ENCODE peak calls at places on chromosomes 1 and 21, in nine cellular contexts. One of them, this sample, is unnamed.

GRCh38 chr1:169155675-169156074 is 49.2 kb downstream of the ATP1B1 start:
- DNase-seq in adrenal gland: no peak
- DNase-seq in lung: no peak
- DNase-seq in IMR-90: no peak
- DNase-seq in right atrium auricular region: no peak
- DNase-seq in heart right ventricle: no peak
- DNase-seq in suprapubic skin: no peak
- DNase-seq in HCT116: no peak
- DNase-seq in CD4-positive, alpha-beta T cell: no peak
- DNase-seq in this sample: no peak

GRCh38 chr1:32020338-32020737 is 6.7 kb downstream of the KHDRBS1 start:
- DNase-seq in IMR-90: no peak
- DNase-seq in HCT116: no peak
- DNase-seq in right atrium auricular region: no peak
- DNase-seq in heart right ventricle: no peak
- DNase-seq in suprapubic skin: no peak
- DNase-seq in lung: no peak
- DNase-seq in CD4-positive, alpha-beta T cell: no peak
- DNase-seq in adrenal gland: no peak
- DNase-seq in this sample: no peak

GRCh38 chr21:46322351-46323226 is 1.1 kb downstream of the C21orf58 start:
- DNase-seq in lung: peak; percentile 31
- DNase-seq in CD4-positive, alpha-beta T cell: no peak
- DNase-seq in suprapubic skin: no peak
- DNase-seq in heart right ventricle: no peak
- DNase-seq in right atrium auricular region: no peak
- DNase-seq in HCT116: no peak
- DNase-seq in adrenal gland: peak; percentile 57
- DNase-seq in IMR-90: peak; percentile 47
- DNase-seq in this sample: no peak

GRCh38 chr1:44842763-44843655 is at the start of gene PTCH2:
- DNase-seq in heart right ventricle: peak; percentile 71
- DNase-seq in HCT116: no peak
- DNase-seq in IMR-90: peak; percentile 53
- DNase-seq in lung: no peak
- DNase-seq in right atrium auricular region: no peak
- DNase-seq in adrenal gland: peak; percentile 81
- DNase-seq in CD4-positive, alpha-beta T cell: no peak
- DNase-seq in suprapubic skin: no peak
- DNase-seq in this sample: peak; percentile 35

GRCh38 chr1:28370220-28371010 is 875 bp downstream of the PHACTR4 start:
- DNase-seq in adrenal gland: peak; percentile 60
- DNase-seq in right atrium auricular region: no peak
- DNase-seq in suprapubic skin: no peak
- DNase-seq in HCT116: no peak
- DNase-seq in IMR-90: peak; percentile 48
- DNase-seq in lung: peak; percentile 29
- DNase-seq in heart right ventricle: peak; percentile 16
- DNase-seq in CD4-positive, alpha-beta T cell: peak; percentile 35
- DNase-seq in this sample: no peak

GRCh38 chr1:183273300-183273699 is 87.2 kb downstream of the LAMC2 start:
- DNase-seq in IMR-90: no peak
- DNase-seq in lung: no peak
- DNase-seq in HCT116: no peak
- DNase-seq in CD4-positive, alpha-beta T cell: no peak
- DNase-seq in suprapubic skin: no peak
- DNase-seq in right atrium auricular region: no peak
- DNase-seq in heart right ventricle: no peak
- DNase-seq in adrenal gland: no peak
- DNase-seq in this sample: peak; percentile 44

GRCh38 chr1:200034821-200035396 is 7.4 kb downstream of the NR5A2 start:
- DNase-seq in CD4-positive, alpha-beta T cell: no peak
- DNase-seq in lung: no peak
- DNase-seq in HCT116: no peak
- DNase-seq in IMR-90: peak; percentile 31
- DNase-seq in adrenal gland: no peak
- DNase-seq in heart right ventricle: no peak
- DNase-seq in suprapubic skin: no peak
- DNase-seq in right atrium auricular region: no peak
- DNase-seq in this sample: peak; percentile 67

GRCh38 chr1:57623039-57623790 is 199.4 kb upstream of the DAB1 start:
- DNase-seq in adrenal gland: peak; percentile 65
- DNase-seq in IMR-90: peak; percentile 22
- DNase-seq in heart right ventricle: peak; percentile 64
- DNase-seq in suprapubic skin: no peak
- DNase-seq in HCT116: no peak
- DNase-seq in lung: no peak
- DNase-seq in CD4-positive, alpha-beta T cell: no peak
- DNase-seq in right atrium auricular region: no peak
- DNase-seq in this sample: no peak

GRCh38 chr1:227318852-227319607 is 738 bp upstream of the CDC42BPA start:
- DNase-seq in IMR-90: peak; percentile 56
- DNase-seq in adrenal gland: peak; percentile 80
- DNase-seq in suprapubic skin: no peak
- DNase-seq in CD4-positive, alpha-beta T cell: no peak
- DNase-seq in right atrium auricular region: peak; percentile 64
- DNase-seq in lung: peak; percentile 45
- DNase-seq in heart right ventricle: peak; percentile 45
- DNase-seq in HCT116: no peak
- DNase-seq in this sample: peak; percentile 45

GRCh38 chr1:169094897-169095569 is 11.5 kb upstream of the ATP1B1 start:
- DNase-seq in IMR-90: no peak
- DNase-seq in CD4-positive, alpha-beta T cell: no peak
- DNase-seq in suprapubic skin: no peak
- DNase-seq in lung: no peak
- DNase-seq in HCT116: no peak
- DNase-seq in heart right ventricle: no peak
- DNase-seq in adrenal gland: no peak
- DNase-seq in right atrium auricular region: no peak
- DNase-seq in this sample: no peak

GRCh38 chr1:160163612-160164011 is 12.2 kb downstream of the ATP1A4 start:
- DNase-seq in adrenal gland: peak; percentile 49
- DNase-seq in CD4-positive, alpha-beta T cell: no peak
- DNase-seq in heart right ventricle: no peak
- DNase-seq in right atrium auricular region: no peak
- DNase-seq in suprapubic skin: no peak
- DNase-seq in IMR-90: no peak
- DNase-seq in lung: no peak
- DNase-seq in HCT116: no peak
- DNase-seq in this sample: no peak

GRCh38 chr21:25964009-25964408 is 206.6 kb downstream of the APP start:
- DNase-seq in right atrium auricular region: no peak
- DNase-seq in IMR-90: no peak
- DNase-seq in HCT116: no peak
- DNase-seq in CD4-positive, alpha-beta T cell: no peak
- DNase-seq in adrenal gland: peak; percentile 70
- DNase-seq in heart right ventricle: peak; percentile 27
- DNase-seq in lung: no peak
- DNase-seq in suprapubic skin: no peak
- DNase-seq in this sample: no peak

GRCh38 chr1:38899560-38899959 is 18.2 kb upstream of the GJA9 start:
- DNase-seq in lung: no peak
- DNase-seq in right atrium auricular region: no peak
- DNase-seq in HCT116: no peak
- DNase-seq in CD4-positive, alpha-beta T cell: no peak
- DNase-seq in IMR-90: no peak
- DNase-seq in heart right ventricle: peak; percentile 7
- DNase-seq in adrenal gland: no peak
- DNase-seq in suprapubic skin: no peak
- DNase-seq in this sample: no peak

GRCh38 chr1:234634387-234634786 is 24.4 kb upstream of the IRF2BP2 start:
- DNase-seq in adrenal gland: no peak
- DNase-seq in right atrium auricular region: no peak
- DNase-seq in lung: no peak
- DNase-seq in CD4-positive, alpha-beta T cell: no peak
- DNase-seq in IMR-90: no peak
- DNase-seq in HCT116: no peak
- DNase-seq in heart right ventricle: no peak
- DNase-seq in suprapubic skin: no peak
- DNase-seq in this sample: no peak
- H3K27ac ChIP-seq in adrenal gland: no peak overlapping the region
- H3K27ac ChIP-seq in right atrium auricular region: no peak overlapping the region
- H3K27ac ChIP-seq in lung: no peak overlapping the region
- H3K27ac ChIP-seq in CD4-positive, alpha-beta T cell: no peak overlapping the region
- H3K27ac ChIP-seq in IMR-90: no peak overlapping the region
- H3K27ac ChIP-seq in HCT116: no peak overlapping the region
- H3K27ac ChIP-seq in heart right ventricle: no peak overlapping the region
- H3K27ac ChIP-seq in suprapubic skin: no peak overlapping the region
- H3K27ac ChIP-seq in this sample: no peak overlapping the region

GRCh38 chr1:195373831-195374230 is 1234.4 kb downstream of the KCNT2 start:
- DNase-seq in HCT116: no peak
- DNase-seq in suprapubic skin: no peak
- DNase-seq in CD4-positive, alpha-beta T cell: no peak
- DNase-seq in right atrium auricular region: no peak
- DNase-seq in heart right ventricle: no peak
- DNase-seq in IMR-90: no peak
- DNase-seq in adrenal gland: no peak
- DNase-seq in lung: no peak
- DNase-seq in this sample: no peak

DNA sequence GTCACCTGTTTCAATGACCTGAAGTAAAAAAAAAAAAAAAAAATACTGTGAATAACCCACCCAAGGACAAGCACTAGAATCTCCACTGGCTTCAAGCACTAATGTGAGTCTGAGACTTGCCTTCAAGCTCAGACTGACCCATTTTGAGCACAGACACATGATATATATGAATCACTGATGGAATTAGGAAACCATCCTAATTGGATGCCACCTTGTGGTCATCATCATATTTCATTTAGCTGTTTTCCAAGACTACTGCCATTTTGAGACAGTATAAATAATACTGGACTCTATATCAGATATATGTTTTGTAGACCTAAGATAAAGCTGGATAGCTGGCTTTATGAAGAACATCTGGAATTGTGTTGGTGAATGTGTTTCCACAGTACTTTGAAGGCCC is 1232.0 kb downstream of the KCNT2 start:
- DNase-seq in heart right ventricle: no peak
- DNase-seq in CD4-positive, alpha-beta T cell: no peak
- DNase-seq in IMR-90: peak; percentile 1
- DNase-seq in lung: no peak
- DNase-seq in adrenal gland: no peak
- DNase-seq in suprapubic skin: no peak
- DNase-seq in right atrium auricular region: no peak
- DNase-seq in HCT116: peak; percentile 1
- DNase-seq in this sample: peak; percentile 26
- TF ChIP-seq CTCF in heart right ventricle: no peak
- TF ChIP-seq CTCF in CD4-positive, alpha-beta T cell: no peak
- TF ChIP-seq CTCF in IMR-90: no peak
- TF ChIP-seq CTCF in lung: no peak
- TF ChIP-seq CTCF in adrenal gland: no peak
- TF ChIP-seq CTCF in suprapubic skin: no peak
- TF ChIP-seq CTCF in right atrium auricular region: no peak
- TF ChIP-seq CTCF in HCT116: peak; percentile 8
- TF ChIP-seq CTCF in this sample: no peak

GRCh38 chr21:38838598-38839369 is 33.1 kb downstream of the ETS2 start:
- DNase-seq in CD4-positive, alpha-beta T cell: no peak
- DNase-seq in heart right ventricle: no peak
- DNase-seq in right atrium auricular region: peak; percentile 52
- DNase-seq in lung: no peak
- DNase-seq in adrenal gland: no peak
- DNase-seq in HCT116: no peak
- DNase-seq in IMR-90: no peak
- DNase-seq in suprapubic skin: no peak
- DNase-seq in this sample: no peak

GRCh38 chr21:38839370-38839681 is 33.6 kb downstream of the ETS2 start:
- DNase-seq in right atrium auricular region: peak; percentile 36
- DNase-seq in lung: no peak
- DNase-seq in adrenal gland: no peak
- DNase-seq in heart right ventricle: no peak
- DNase-seq in suprapubic skin: no peak
- DNase-seq in CD4-positive, alpha-beta T cell: no peak
- DNase-seq in IMR-90: no peak
- DNase-seq in HCT116: no peak
- DNase-seq in this sample: no peak

GRCh38 chr21:38840456-38841129 is 34.9 kb downstream of the ETS2 start:
- DNase-seq in CD4-positive, alpha-beta T cell: no peak
- DNase-seq in HCT116: no peak
- DNase-seq in right atrium auricular region: peak; percentile 49
- DNase-seq in lung: no peak
- DNase-seq in adrenal gland: no peak
- DNase-seq in IMR-90: no peak
- DNase-seq in heart right ventricle: peak; percentile 1
- DNase-seq in suprapubic skin: no peak
- DNase-seq in this sample: no peak

GRCh38 chr21:38841472-38841871 is 35.7 kb downstream of the ETS2 start:
- DNase-seq in HCT116: no peak
- DNase-seq in CD4-positive, alpha-beta T cell: no peak
- DNase-seq in right atrium auricular region: no peak
- DNase-seq in suprapubic skin: no peak
- DNase-seq in heart right ventricle: no peak
- DNase-seq in IMR-90: no peak
- DNase-seq in lung: no peak
- DNase-seq in adrenal gland: no peak
- DNase-seq in this sample: no peak

GRCh38 chr21:38839683-38840286 is 34.1 kb downstream of the ETS2 start:
- DNase-seq in adrenal gland: no peak
- DNase-seq in IMR-90: peak; percentile 94
- DNase-seq in suprapubic skin: no peak
- DNase-seq in right atrium auricular region: peak; percentile 55
- DNase-seq in heart right ventricle: no peak
- DNase-seq in lung: no peak
- DNase-seq in CD4-positive, alpha-beta T cell: no peak
- DNase-seq in HCT116: peak; percentile 21
- DNase-seq in this sample: peak; percentile 76
- H3K27ac ChIP-seq in adrenal gland: no peak overlapping the region
- H3K27ac ChIP-seq in IMR-90: peak overlapping the region; percentile 93
- H3K27ac ChIP-seq in suprapubic skin: no peak overlapping the region
- H3K27ac ChIP-seq in right atrium auricular region: no peak overlapping the region
- H3K27ac ChIP-seq in heart right ventricle: no peak overlapping the region
- H3K27ac ChIP-seq in lung: no peak overlapping the region
- H3K27ac ChIP-seq in CD4-positive, alpha-beta T cell: no peak overlapping the region
- H3K27ac ChIP-seq in HCT116: no peak overlapping the region
- H3K27ac ChIP-seq in this sample: peak overlapping the region; percentile 98

GRCh38 chr1:228438266-228438665 is 21.6 kb upstream of the TRIM17 start:
- DNase-seq in lung: no peak
- DNase-seq in right atrium auricular region: no peak
- DNase-seq in HCT116: no peak
- DNase-seq in suprapubic skin: peak; percentile 34
- DNase-seq in CD4-positive, alpha-beta T cell: no peak
- DNase-seq in heart right ventricle: no peak
- DNase-seq in IMR-90: no peak
- DNase-seq in adrenal gland: no peak
- DNase-seq in this sample: no peak
- TF ChIP-seq CTCF in lung: no peak
- TF ChIP-seq CTCF in right atrium auricular region: no peak
- TF ChIP-seq CTCF in HCT116: no peak
- TF ChIP-seq CTCF in suprapubic skin: no peak
- TF ChIP-seq CTCF in CD4-positive, alpha-beta T cell: no peak
- TF ChIP-seq CTCF in heart right ventricle: no peak
- TF ChIP-seq CTCF in IMR-90: no peak
- TF ChIP-seq CTCF in adrenal gland: no peak
- TF ChIP-seq CTCF in this sample: no peak

GRCh38 chr1:157944666-157945280 is 48.7 kb upstream of the KIRREL1 start:
- DNase-seq in adrenal gland: no peak
- DNase-seq in HCT116: no peak
- DNase-seq in heart right ventricle: no peak
- DNase-seq in suprapubic skin: no peak
- DNase-seq in CD4-positive, alpha-beta T cell: no peak
- DNase-seq in right atrium auricular region: no peak
- DNase-seq in IMR-90: no peak
- DNase-seq in lung: no peak
- DNase-seq in this sample: no peak
- H3K27ac ChIP-seq in adrenal gland: no peak overlapping the region
- H3K27ac ChIP-seq in HCT116: no peak overlapping the region
- H3K27ac ChIP-seq in heart right ventricle: no peak overlapping the region
- H3K27ac ChIP-seq in suprapubic skin: no peak overlapping the region
- H3K27ac ChIP-seq in CD4-positive, alpha-beta T cell: no peak overlapping the region
- H3K27ac ChIP-seq in right atrium auricular region: no peak overlapping the region
- H3K27ac ChIP-seq in IMR-90: no peak overlapping the region
- H3K27ac ChIP-seq in lung: no peak overlapping the region
- H3K27ac ChIP-seq in this sample: no peak overlapping the region

GRCh38 chr1:179090522-179090921 is 8.7 kb downstream of the TOR3A start:
- DNase-seq in IMR-90: no peak
- DNase-seq in HCT116: no peak
- DNase-seq in suprapubic skin: no peak
- DNase-seq in right atrium auricular region: no peak
- DNase-seq in adrenal gland: peak; percentile 60
- DNase-seq in CD4-positive, alpha-beta T cell: no peak
- DNase-seq in lung: no peak
- DNase-seq in heart right ventricle: peak; percentile 25
- DNase-seq in this sample: no peak
- TF ChIP-seq CTCF in IMR-90: peak; percentile 4
- TF ChIP-seq CTCF in HCT116: no peak
- TF ChIP-seq CTCF in suprapubic skin: no peak
- TF ChIP-seq CTCF in right atrium auricular region: no peak
- TF ChIP-seq CTCF in adrenal gland: peak; percentile 11
- TF ChIP-seq CTCF in CD4-positive, alpha-beta T cell: no peak
- TF ChIP-seq CTCF in lung: no peak
- TF ChIP-seq CTCF in heart right ventricle: peak; percentile 30
- TF ChIP-seq CTCF in this sample: no peak